ENCODE peak calls at places on chromosomes 1 and 21, in eight cellular contexts. T, E, R, V, I, C, Z and Q are unnamed samples.

GRCh38 chr1:82923957-82924356 is 1075.0 kb downstream of the TTLL7 start:
- DNase-seq in T (no peak), E (no peak), R (no peak), V (no peak), I (no peak), C (no peak), Z (no peak), Q (no peak)

GRCh38 chr1:110185181-110185580 is 24.9 kb upstream of the KCNC4 start:
- DNase-seq in T (no peak), E (no peak), R (no peak), V (no peak), I (peak), C (no peak), Z (no peak), Q (no peak)

GRCh38 chr1:240394353-240394752 is 217.6 kb downstream of the GREM2 start:
- DNase-seq in T (no peak), E (no peak), R (no peak), V (no peak), I (no peak), C (no peak), Z (no peak), Q (no peak)

GRCh38 chr1:8667869-8668595 is 149.4 kb downstream of the RERE start:
- DNase-seq in T (no peak), E (peak), R (no peak), V (no peak), I (no peak), C (peak), Z (no peak), Q (peak)

GRCh38 chr21:45317401-45318145 is 29.9 kb upstream of the POFUT2 start:
- DNase-seq in T (no peak), E (peak), R (no peak), V (no peak), I (peak), C (peak), Z (no peak), Q (peak)

GRCh38 chr1:31800677-31800967 is 15.2 kb downstream of the SPOCD1 start:
- DNase-seq in T (peak), E (no peak), R (no peak), V (no peak), I (no peak), C (no peak), Z (no peak), Q (no peak)

GRCh38 chr1:7290971-7291970 is 479.8 kb upstream of the VAMP3 start:
- DNase-seq in T (no peak), E (no peak), R (no peak), V (no peak), I (peak), C (no peak), Z (peak), Q (no peak)

GRCh38 chr21:25350056-25350455 is 257.2 kb downstream of the MRPL39 start:
- DNase-seq in T (no peak), E (peak), R (no peak), V (no peak), I (peak), C (no peak), Z (no peak), Q (peak)

GRCh38 chr1:51168946-51169345 is 66.9 kb downstream of the C1orf185 start:
- DNase-seq in T (no peak), E (no peak), R (no peak), V (no peak), I (no peak), C (no peak), Z (no peak), Q (no peak)

GRCh38 chr1:156119503-156120209 is 5.1 kb downstream of the LMNA start:
- DNase-seq in T (peak), E (no peak), R (no peak), V (no peak), I (peak), C (no peak), Z (peak), Q (peak)

GRCh38 chr1:93683234-93683633 is 1.6 kb upstream of the BCAR3 start:
- DNase-seq in T (no peak), E (no peak), R (no peak), V (no peak), I (no peak), C (no peak), Z (no peak), Q (no peak)

GRCh38 chr1:100019220-100019619 is 49.4 kb downstream of the SLC35A3 start:
- DNase-seq in T (no peak), E (no peak), R (no peak), V (no peak), I (no peak), C (no peak), Z (no peak), Q (no peak)

GRCh38 chr1:78619803-78620579 is at the start of gene IFI44L:
- DNase-seq in T (peak), E (peak), R (peak), V (no peak), I (no peak), C (no peak), Z (no peak), Q (peak)

GRCh38 chr1:165451696-165452095 is 6.8 kb upstream of the RXRG start:
- DNase-seq in T (no peak), E (no peak), R (no peak), V (no peak), I (no peak), C (no peak), Z (no peak), Q (no peak)

GRCh38 chr1:50110656-50111055 is 1.9 kb downstream of the ELAVL4 start:
- DNase-seq in T (no peak), E (no peak), R (no peak), V (no peak), I (peak), C (no peak), Z (no peak), Q (no peak)

GRCh38 chr1:21659099-21659923 is 9.8 kb downstream of the RAP1GAP start:
- DNase-seq in T (peak), E (peak), R (peak), V (peak), I (peak), C (peak), Z (peak), Q (peak)

GRCh38 chr1:12549106-12549459 is 68.9 kb downstream of the DHRS3 start:
- DNase-seq in T (peak), E (no peak), R (no peak), V (no peak), I (no peak), C (no peak), Z (no peak), Q (no peak)

GRCh38 chr1:115829947-115830346 is 11.0 kb downstream of the NHLH2 start:
- DNase-seq in T (no peak), E (no peak), R (no peak), V (no peak), I (peak), C (no peak), Z (no peak), Q (no peak)

GRCh38 chr1:115832651-115833050 is 8.3 kb downstream of the NHLH2 start:
- DNase-seq in T (no peak), E (no peak), R (no peak), V (no peak), I (no peak), C (no peak), Z (no peak), Q (no peak)

GRCh38 chr1:115830963-115831362 is 10.0 kb downstream of the NHLH2 start:
- DNase-seq in T (no peak), E (no peak), R (no peak), V (no peak), I (peak), C (no peak), Z (no peak), Q (no peak)

GRCh38 chr1:115837386-115837761 is 3.6 kb downstream of the NHLH2 start:
- DNase-seq in T (no peak), E (no peak), R (no peak), V (no peak), I (no peak), C (no peak), Z (no peak), Q (no peak)

DNA sequence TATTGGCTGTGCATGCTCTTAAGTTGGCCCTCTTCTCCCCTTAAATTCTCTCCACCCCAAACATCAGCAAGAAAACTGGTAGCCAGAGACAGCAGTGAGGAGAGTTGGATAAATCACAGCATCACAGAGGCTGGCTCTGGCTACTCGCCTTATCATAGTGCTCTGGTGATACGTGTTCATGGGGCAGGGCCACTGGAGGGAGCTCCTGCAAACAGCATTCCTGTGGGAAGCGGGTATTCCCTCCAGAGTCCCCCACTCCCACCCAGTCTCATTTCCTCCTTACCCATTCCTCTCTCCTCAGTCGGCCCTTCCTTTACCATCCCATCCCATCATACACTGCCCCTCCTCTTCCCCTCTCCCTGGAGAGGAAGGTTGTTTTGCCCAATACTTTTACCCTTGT is 7.1 kb downstream of the NHLH2 start:
- DNase-seq in T (no peak), E (no peak), R (no peak), V (no peak), I (peak), C (no peak), Z (no peak), Q (no peak)
- TF ChIP-seq CTCF in T (no peak), E (no peak), R (no peak), V (peak), I (peak), C (peak), Z (no peak), Q (no peak)

GRCh38 chr1:26234644-26235384 is 814 bp downstream of the CEP85 start:
- DNase-seq in T (no peak), E (no peak), R (no peak), V (peak), I (no peak), C (peak), Z (peak), Q (peak)
- TF ChIP-seq CTCF in T (no peak), E (no peak), R (no peak), V (no peak), I (no peak), C (peak), Z (no peak), Q (no peak)

DNA sequence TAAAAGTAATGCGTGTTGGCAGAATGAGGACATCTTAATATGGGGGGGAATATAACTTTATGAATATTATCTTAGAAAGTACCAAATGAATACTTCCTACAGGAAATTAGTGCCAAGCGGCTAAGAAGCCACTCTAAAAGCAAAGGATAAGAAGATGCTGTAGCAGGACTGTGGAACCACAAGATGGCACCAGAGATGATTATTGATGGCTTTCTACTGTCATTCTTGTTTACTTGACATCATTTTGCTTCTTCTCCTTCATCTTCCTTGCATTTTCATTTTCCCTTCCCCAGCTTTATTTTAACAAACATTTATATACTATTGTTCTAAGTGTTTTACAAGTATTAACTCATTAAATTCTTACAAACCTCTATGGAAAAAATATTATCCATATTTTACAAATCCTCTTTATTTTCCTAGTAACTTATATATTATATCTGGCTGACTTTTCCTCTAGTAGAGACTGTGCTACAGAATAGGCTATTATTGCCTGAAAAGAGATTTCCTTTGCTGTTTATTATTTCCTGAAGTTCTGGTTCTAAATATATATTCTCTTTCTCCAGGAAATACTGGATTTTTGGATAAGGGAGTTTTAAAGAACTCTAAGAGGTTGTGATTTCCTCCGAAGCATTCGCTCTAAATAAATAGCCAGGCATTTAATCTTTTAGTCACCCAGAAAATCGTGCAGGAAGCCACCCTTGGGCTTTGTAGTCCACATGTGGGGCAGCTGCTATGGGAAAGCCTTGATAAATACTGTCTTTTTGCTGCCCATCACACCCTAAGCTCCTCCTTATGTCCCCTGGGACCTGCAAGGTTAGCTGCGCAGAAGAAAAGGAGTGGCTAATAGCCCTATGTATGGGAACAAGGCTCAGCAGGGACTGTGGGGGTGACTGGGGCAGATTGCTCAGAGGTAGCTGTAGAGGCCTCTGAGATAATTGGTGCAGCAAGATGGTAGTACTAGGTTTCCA is 69.8 kb downstream of the TPR start:
- DNase-seq in T (no peak), E (peak), R (no peak), V (no peak), I (peak), C (peak), Z (peak), Q (peak)
- TF ChIP-seq CTCF in T (no peak), E (peak), R (no peak), V (peak), I (peak), C (peak), Z (peak), Q (peak)

GRCh38 chr1:66502084-66502483 is 31.9 kb upstream of the SGIP1 start:
- DNase-seq in T (no peak), E (no peak), R (no peak), V (no peak), I (no peak), C (no peak), Z (no peak), Q (no peak)
- TF ChIP-seq CTCF in T (no peak), E (no peak), R (no peak), V (no peak), I (no peak), C (no peak), Z (no peak), Q (no peak)

GRCh38 chr1:200916152-200916551 is 21.5 kb downstream of the INAVA start:
- DNase-seq in T (no peak), E (no peak), R (no peak), V (no peak), I (peak), C (no peak), Z (no peak), Q (no peak)
- TF ChIP-seq CTCF in T (no peak), E (peak), R (no peak), V (peak), I (peak), C (no peak), Z (no peak), Q (peak)